ENCODE peak calls at places on chromosomes 6 and 20, in five cellular contexts. G is gastrocnemius medialis, R is breast epithelium, F is right atrium auricular region, E is HepG2. U is an unnamed sample.

GRCh38 chr6:153790881-153791473 is 248.1 kb upstream of the OPRM1 start:
- DNase-seq in G (no peak), E (peak; percentile 37), R (no peak), F (no peak), U (peak; percentile 20)

GRCh38 chr20:11001767-11002540 is 328.2 kb upstream of the JAG1 start:
- DNase-seq in F (no peak), G (peak; percentile 50), E (peak; percentile 74), R (peak; percentile 48), U (no peak)

GRCh38 chr6:16764188-16764950 is 3.1 kb upstream of the ATXN1 start:
- DNase-seq in F (no peak), R (no peak), G (no peak), E (peak; percentile 53), U (no peak)

GRCh38 chr6:34236423-34237315 is at the start of gene HMGA1:
- DNase-seq in G (peak; percentile 92), F (peak; percentile 89), R (peak; percentile 80), E (peak; percentile 81), U (peak; percentile 89)

GRCh38 chr20:62754991-62755356 is 41.3 kb upstream of the MRGBP start:
- DNase-seq in E (no peak), F (no peak), R (no peak), G (no peak), U (no peak)

GRCh38 chr6:70221025-70221714 is 81.7 kb downstream of the COL9A1 start:
- DNase-seq in G (no peak), F (no peak), R (no peak), E (peak; percentile 12), U (peak; percentile 27)

GRCh38 chr6:134317471-134318131 is at the start of gene SGK1:
- DNase-seq in E (no peak), G (peak; percentile 18), R (peak; percentile 26), F (no peak), U (peak; percentile 25)

GRCh38 chr6:54238407-54238806 is 69.8 kb upstream of the TINAG start:
- DNase-seq in R (no peak), E (no peak), F (no peak), G (no peak), U (no peak)

GRCh38 chr20:10705801-10706459 is 32.1 kb upstream of the JAG1 start:
- DNase-seq in F (no peak), R (no peak), G (no peak), E (peak; percentile 93), U (no peak)

GRCh38 chr20:58713801-58714339 is 21.3 kb downstream of the NPEPL1 start:
- DNase-seq in E (no peak), R (peak; percentile 12), G (no peak), F (peak; percentile 42), U (no peak)

GRCh38 chr20:42173440-42173839 is 555.3 kb upstream of the CHD6 start:
- DNase-seq in E (no peak), R (no peak), G (no peak), F (no peak), U (no peak)

GRCh38 chr6:132053523-132053922 is 102.4 kb upstream of the CCN2 start:
- DNase-seq in G (no peak), F (no peak), E (no peak), R (no peak), U (no peak)

GRCh38 chr6:37602360-37602759 is 95.3 kb downstream of the MDGA1 start:
- DNase-seq in E (no peak), R (no peak), F (no peak), G (no peak), U (no peak)

GRCh38 chr20:45564760-45565276 is 14.3 kb downstream of the WFDC8 start:
- DNase-seq in R (no peak), F (no peak), G (no peak), E (no peak), U (no peak)

GRCh38 chr6:56727097-56727845 is 84.6 kb upstream of the DST start:
- DNase-seq in E (peak; percentile 73), G (no peak), R (no peak), F (no peak), U (no peak)

GRCh38 chr20:46970937-46971630 is 76.4 kb downstream of the EYA2 start:
- DNase-seq in E (peak; percentile 21), F (no peak), G (no peak), R (no peak), U (peak; percentile 27)

GRCh38 chr20:64160118-64160517 is 4.1 kb upstream of the MYT1 start:
- DNase-seq in F (no peak), G (no peak), R (no peak), E (no peak), U (no peak)
- H3K4me3 ChIP-seq in F (no peak overlapping the region), G (no peak overlapping the region), R (no peak overlapping the region), E (no peak overlapping the region), U (no peak overlapping the region)

GRCh38 chr6:42860031-42860430 is 19.4 kb upstream of the RPL7L1 start:
- DNase-seq in R (no peak), G (no peak), E (no peak), F (no peak), U (no peak)
- H3K36me3 ChIP-seq in R (peaks cover 17% of the 10 kb centered on the region), G (no peaks in the 10 kb centered on the region), E (peaks cover 68% of the 10 kb centered on the region), F (peaks cover 98% of the 10 kb centered on the region), U (peaks cover 16% of the 10 kb centered on the region)

DNA sequence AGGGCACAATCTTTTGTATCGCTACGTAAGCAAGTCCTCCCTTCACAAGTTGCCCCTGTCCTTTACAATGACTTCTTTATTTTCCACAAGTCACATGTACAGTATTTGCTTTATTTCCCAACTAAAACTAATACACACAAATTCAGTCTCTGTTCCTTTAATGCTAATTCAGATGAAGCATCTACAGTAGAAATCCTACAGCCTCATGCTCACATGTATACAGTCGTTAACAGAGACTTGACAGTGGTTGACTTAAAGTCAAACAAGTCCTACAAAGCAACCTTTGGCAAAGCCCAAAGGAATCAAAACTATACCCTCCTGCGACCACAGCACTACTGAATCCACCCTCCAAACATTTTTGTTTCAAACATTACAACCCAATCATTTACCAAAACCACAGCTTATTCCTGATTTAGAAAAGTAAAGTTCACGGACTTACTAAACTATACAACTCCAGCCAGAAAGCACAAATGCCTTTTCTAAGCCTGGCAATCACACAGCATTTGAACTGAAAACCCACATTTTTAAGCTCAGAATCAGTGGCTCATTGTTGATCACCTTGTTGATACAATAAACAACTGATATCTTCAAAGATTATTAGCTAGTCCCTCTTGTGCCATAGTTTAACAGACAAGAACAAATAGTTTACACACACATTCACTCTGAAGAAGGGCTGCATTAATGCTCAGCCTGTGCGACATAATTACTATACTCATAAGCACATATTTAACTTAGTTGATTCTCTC is 70.8 kb upstream of the NHSL1 start:
- DNase-seq in R (no peak), F (no peak), G (no peak), E (peak; percentile 94), U (no peak)
- H3K4me3 ChIP-seq in R (peak overlapping the region; percentile 20), F (no peak overlapping the region), G (no peak overlapping the region), E (peak overlapping the region; percentile 60), U (no peak overlapping the region)

GRCh38 chr20:57686931-57687652 is 22.7 kb downstream of the PMEPA1 start:
- DNase-seq in F (no peak), E (no peak), R (peak; percentile 61), G (no peak), U (peak; percentile 61)
- H3K36me3 ChIP-seq in F (no peaks in the 10 kb centered on the region), E (no peaks in the 10 kb centered on the region), R (no peaks in the 10 kb centered on the region), G (no peaks in the 10 kb centered on the region), U (no peaks in the 10 kb centered on the region)

DNA sequence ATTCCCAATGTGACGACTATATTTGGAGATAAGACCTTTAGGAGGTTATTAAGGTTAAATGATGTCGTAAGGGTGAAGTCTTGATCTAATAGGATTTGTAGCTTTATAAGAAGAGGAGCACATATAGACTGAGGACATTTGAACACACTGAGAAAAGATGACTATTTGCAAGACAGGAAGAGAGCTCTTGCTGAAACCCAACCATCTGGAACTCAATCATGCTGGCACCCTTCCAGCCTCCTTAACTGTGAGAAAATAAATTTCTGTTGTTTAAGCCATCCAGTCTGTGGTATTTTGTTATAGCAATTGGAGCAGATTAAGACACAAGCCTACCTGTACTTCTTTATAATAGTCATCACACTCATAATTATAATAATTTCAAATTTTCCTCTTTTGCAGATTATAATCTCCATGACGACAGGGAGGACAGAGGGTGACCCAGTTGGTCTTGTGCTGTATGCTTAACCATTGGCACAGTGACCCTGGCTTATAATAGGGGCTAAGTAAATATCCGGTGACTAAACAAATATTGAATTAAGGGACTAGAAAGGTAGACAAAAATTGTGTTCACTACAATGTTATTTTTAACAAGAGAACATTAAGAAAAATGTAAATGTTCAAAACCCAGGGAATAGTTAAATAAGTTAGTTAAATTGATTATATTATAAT is 206.4 kb upstream of the HDDC2 start:
- DNase-seq in F (no peak), G (no peak), E (peak; percentile 61), R (no peak), U (no peak)
- H3K4me3 ChIP-seq in F (no peak overlapping the region), G (no peak overlapping the region), E (no peak overlapping the region), R (no peak overlapping the region), U (no peak overlapping the region)

DNA sequence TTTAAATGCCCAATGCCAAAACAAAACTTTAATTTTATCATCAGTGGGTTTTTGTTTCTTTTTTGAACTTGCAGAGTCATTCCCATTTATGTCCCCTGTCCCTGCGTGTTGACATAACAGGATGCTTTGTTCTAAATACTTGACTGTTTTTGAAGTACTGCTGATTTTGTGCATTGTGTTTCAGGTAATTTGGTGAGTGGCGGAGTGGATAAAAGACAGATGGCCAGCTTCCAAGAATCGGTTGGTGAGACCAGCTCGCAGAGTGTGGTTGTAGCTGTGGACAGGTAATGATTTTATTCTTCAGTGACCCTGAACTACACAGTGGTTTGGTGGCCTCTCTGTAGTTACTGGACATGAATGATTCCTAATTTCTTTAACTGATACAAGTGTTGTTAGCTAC is 50.5 kb upstream of the CSE1L start:
- DNase-seq in R (no peak), F (no peak), E (no peak), G (no peak), U (no peak)
- H3K36me3 ChIP-seq in R (peaks cover 10% of the 10 kb centered on the region), F (peaks cover 91% of the 10 kb centered on the region), E (peaks cover 99% of the 10 kb centered on the region), G (peaks cover 26% of the 10 kb centered on the region), U (peaks cover 32% of the 10 kb centered on the region)

GRCh38 chr6:137746264-137746663 is 120.8 kb upstream of the TNFAIP3 start:
- DNase-seq in E (no peak), F (no peak), R (no peak), G (no peak), U (no peak)

GRCh38 chr6:137751768-137752560 is 115.1 kb upstream of the TNFAIP3 start:
- DNase-seq in F (no peak), R (no peak), G (peak; percentile 76), E (peak; percentile 62), U (no peak)

GRCh38 chr6:137750284-137750683 is 116.8 kb upstream of the TNFAIP3 start:
- DNase-seq in G (no peak), E (no peak), R (no peak), F (no peak), U (no peak)

GRCh38 chr6:137745321-137745720 is 121.7 kb upstream of the TNFAIP3 start:
- DNase-seq in R (no peak), F (no peak), E (no peak), G (no peak), U (no peak)

DNA sequence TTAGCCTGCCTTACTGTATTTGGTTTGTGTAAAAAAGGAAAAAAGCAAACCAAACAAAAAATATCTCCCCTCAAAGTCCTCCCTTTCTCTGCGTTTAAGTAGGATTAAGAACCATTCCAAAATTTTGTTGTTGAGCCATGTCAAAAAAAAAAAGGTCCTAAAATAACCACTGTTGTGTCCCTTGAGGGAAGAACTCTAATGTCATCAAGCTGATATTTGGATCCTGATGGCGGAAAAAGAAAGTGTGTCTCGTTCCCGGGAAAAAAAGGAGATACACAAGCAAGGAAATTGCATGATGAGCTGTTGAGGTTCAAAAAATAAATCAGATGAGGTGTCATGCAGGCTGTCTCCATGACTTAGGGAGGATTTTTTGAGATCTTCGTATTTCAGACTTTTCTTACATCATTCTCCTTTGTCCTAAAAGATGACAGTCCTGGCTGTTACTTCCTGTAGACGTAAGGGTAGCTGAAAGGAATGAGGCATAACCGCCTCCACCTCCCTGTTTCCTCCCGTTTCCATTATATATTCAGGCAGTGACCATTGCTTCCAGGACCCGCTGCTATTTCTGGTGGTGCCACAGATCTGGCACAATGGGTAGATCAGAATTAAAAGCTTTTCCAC is 117.4 kb upstream of the TNFAIP3 start:
- DNase-seq in E (no peak), G (no peak), R (no peak), F (no peak), U (no peak)
- H3K4me3 ChIP-seq in E (no peak overlapping the region), G (peak overlapping the region; percentile 48), R (no peak overlapping the region), F (no peak overlapping the region), U (no peak overlapping the region)

GRCh38 chr6:18215436-18215835 is 48.9 kb downstream of the DEK start:
- DNase-seq in F (no peak), R (no peak), G (no peak), E (no peak), U (no peak)
- H3K36me3 ChIP-seq in F (peaks cover 22% of the 10 kb centered on the region), R (peaks cover 5% of the 10 kb centered on the region), G (no peaks in the 10 kb centered on the region), E (peaks cover 4% of the 10 kb centered on the region), U (peaks cover 8% of the 10 kb centered on the region)